ENCODE peak calls at places on chromosome 4, in nine cellular contexts. V is AG10803, Z is Caki2, Y is astrocyte of the spinal cord, A is H54, I is activated gamma-delta T cell treated with Interleukin-2 at 50 U/mL for 16 hours, O is GM04503, N is hepatic stellate cell, W is cardiac fibroblast. U is an unnamed sample.
A peak's percentile ranks its signal among the peaks of the same experiment; 100 is the strongest.

GRCh38 chr4:183360161-183360919 is 38.1 kb upstream of the CLDN24 start:
- DNase-seq in V (peak; percentile 83), Z (no peak), Y (peak; percentile 38), A (no peak), I (no peak), O (no peak), N (peak; percentile 27), W (peak; percentile 31), U (no peak)

GRCh38 chr4:2286904-2287593 is 25.1 kb upstream of the MXD4 start:
- DNase-seq in V (no peak), Z (no peak), Y (no peak), A (no peak), I (no peak), O (no peak), N (no peak), W (no peak), U (peak; percentile 72)

GRCh38 chr4:162139412-162139811 is 24.4 kb downstream of the FSTL5 start:
- DNase-seq in V (no peak), Z (no peak), Y (no peak), A (no peak), I (no peak), O (no peak), N (no peak), W (no peak), U (no peak)

GRCh38 chr4:73341454-73341853 is 62.6 kb upstream of the ALB start:
- DNase-seq in V (peak; percentile 58), Z (peak; percentile 45), Y (peak; percentile 61), A (peak; percentile 6), I (no peak), O (peak; percentile 16), N (peak; percentile 14), W (peak; percentile 83), U (peak; percentile 62)

GRCh38 chr4:140256335-140256734 is 102.4 kb upstream of the MAML3 start:
- DNase-seq in V (peak; percentile 57), Z (peak; percentile 36), Y (no peak), A (peak; percentile 59), I (no peak), O (no peak), N (peak; percentile 61), W (peak; percentile 83), U (no peak)

GRCh38 chr4:76233967-76234678 is 17.4 kb upstream of the FAM47E start:
- DNase-seq in V (no peak), Z (no peak), Y (no peak), A (no peak), I (no peak), O (no peak), N (no peak), W (no peak), U (no peak)

GRCh38 chr4:20520901-20521300 is 179.4 kb upstream of the PACRGL start:
- DNase-seq in V (peak; percentile 69), Z (no peak), Y (peak; percentile 47), A (no peak), I (no peak), O (peak; percentile 40), N (peak; percentile 51), W (peak; percentile 66), U (no peak)

GRCh38 chr4:61605971-61606370 is 405.8 kb downstream of the ADGRL3 start:
- DNase-seq in V (no peak), Z (no peak), Y (no peak), A (no peak), I (no peak), O (no peak), N (no peak), W (no peak), U (no peak)

GRCh38 chr4:5708171-5708828 is at the start of gene EVC2:
- DNase-seq in V (peak; percentile 72), Z (no peak), Y (peak; percentile 59), A (no peak), I (peak; percentile 9), O (no peak), N (peak; percentile 72), W (peak; percentile 56), U (no peak)

GRCh38 chr4:112247021-112247420 is 15.4 kb downstream of the AP1AR start:
- DNase-seq in V (no peak), Z (no peak), Y (no peak), A (no peak), I (no peak), O (no peak), N (no peak), W (no peak), U (no peak)

GRCh38 chr4:39539026-39539690 is 11.9 kb upstream of the UGDH start:
- DNase-seq in V (no peak), Z (peak; percentile 85), Y (peak; percentile 66), A (no peak), I (no peak), O (no peak), N (no peak), W (no peak), U (no peak)

GRCh38 chr4:37441231-37442061 is 196.9 kb downstream of the NWD2 start:
- DNase-seq in V (no peak), Z (peak; percentile 82), Y (no peak), A (no peak), I (no peak), O (no peak), N (no peak), W (no peak), U (no peak)

GRCh38 chr4:121655320-121656268 is 41.2 kb downstream of the ANXA5 start:
- DNase-seq in V (no peak), Z (no peak), Y (no peak), A (no peak), I (no peak), O (no peak), N (no peak), W (peak; percentile 34), U (no peak)

GRCh38 chr4:91764085-91764484 is 539.7 kb upstream of the GRID2 start:
- DNase-seq in V (no peak), Z (no peak), Y (no peak), A (no peak), I (no peak), O (no peak), N (no peak), W (no peak), U (peak; percentile 16)

GRCh38 chr4:3288571-3289094 is 4.2 kb upstream of the RGS12 start:
- DNase-seq in V (no peak), Z (no peak), Y (no peak), A (no peak), I (no peak), O (no peak), N (no peak), W (no peak), U (no peak)

GRCh38 chr4:30882995-30883675 is 163.0 kb downstream of the PCDH7 start:
- DNase-seq in V (no peak), Z (no peak), Y (peak; percentile 18), A (no peak), I (no peak), O (no peak), N (no peak), W (no peak), U (no peak)

GRCh38 chr4:46274717-46275116 is 115.2 kb downstream of the GABRA2 start:
- DNase-seq in V (no peak), Z (peak; percentile 1), Y (peak; percentile 1), A (no peak), I (no peak), O (no peak), N (no peak), W (no peak), U (no peak)

GRCh38 chr4:147019061-147019460 is 73.4 kb upstream of the TTC29 start:
- DNase-seq in V (peak; percentile 58), Z (peak; percentile 25), Y (peak; percentile 60), A (peak; percentile 2), I (peak; percentile 19), O (peak; percentile 16), N (peak; percentile 29), W (peak; percentile 82), U (no peak)

GRCh38 chr4:25863906-25864418 is 1.2 kb upstream of the SEL1L3 start:
- DNase-seq in V (no peak), Z (no peak), Y (no peak), A (no peak), I (no peak), O (no peak), N (no peak), W (no peak), U (no peak)

GRCh38 chr4:64781737-64782326 is 372.6 kb upstream of the TECRL start:
- DNase-seq in V (peak; percentile 9), Z (peak; percentile 11), Y (peak; percentile 54), A (no peak), I (no peak), O (no peak), N (no peak), W (peak; percentile 67), U (no peak)

GRCh38 chr4:46937493-46937892 is 28.4 kb upstream of the COX7B2 start:
- DNase-seq in V (no peak), Z (peak; percentile 17), Y (no peak), A (no peak), I (no peak), O (no peak), N (no peak), W (peak; percentile 38), U (no peak)

GRCh38 chr4:40349561-40350198 is 14.5 kb downstream of the CHRNA9 start:
- DNase-seq in V (peak; percentile 41), Z (peak; percentile 73), Y (peak; percentile 16), A (no peak), I (no peak), O (no peak), N (no peak), W (peak; percentile 53), U (no peak)

GRCh38 chr4:55435136-55435535 is 39.4 kb downstream of the TMEM165 start:
- DNase-seq in V (no peak), Z (no peak), Y (peak; percentile 25), A (no peak), I (no peak), O (no peak), N (no peak), W (peak; percentile 61), U (no peak)

GRCh38 chr4:121519236-121519838 is 138.5 kb upstream of the QRFPR start:
- DNase-seq in V (no peak), Z (no peak), Y (no peak), A (no peak), I (no peak), O (no peak), N (no peak), W (no peak), U (no peak)